ENCODE peak calls at places on chromosomes 6 and 20, in eight cellular contexts. K is nephron progenitor cell; W is T-cell; T is RKO; E is ELR; P is T-helper 2 cell; M is GM04503; X is activated naive CD4-positive, alpha-beta T cell treated with anti-CD3 and anti-CD28 coated beads, Interleukin-2, amount 10 ng/mL, durations not matched to agents 7 days and 5 days. G is an unnamed sample.

GRCh38 chr20:56628873-56629463 is at the start of gene TFAP2C:
- DNase-seq in K (peak; percentile 84), W (no peak), T (peak; percentile 80), E (peak; percentile 94), P (no peak), M (no peak), X (peak; percentile 42), G (no peak)

GRCh38 chr20:44118185-44119034 is 68.6 kb downstream of the JPH2 start:
- DNase-seq in K (no peak), W (no peak), T (no peak), E (no peak), P (no peak), M (no peak), X (no peak), G (no peak)

GRCh38 chr6:52573295-52573694 is 3.6 kb downstream of the TRAM2 start:
- DNase-seq in K (peak; percentile 16), W (no peak), T (no peak), E (peak; percentile 67), P (no peak), M (no peak), X (no peak), G (no peak)

GRCh38 chr20:755931-756330 is 12.4 kb downstream of the SLC52A3 start:
- DNase-seq in K (no peak), W (no peak), T (no peak), E (no peak), P (no peak), M (no peak), X (no peak), G (no peak)

GRCh38 chr20:63415418-63416108 is 54.4 kb upstream of the CHRNA4 start:
- DNase-seq in K (no peak), W (no peak), T (no peak), E (no peak), P (no peak), M (no peak), X (no peak), G (no peak)

GRCh38 chr6:11931296-11932035 is 80.6 kb upstream of the HIVEP1 start:
- DNase-seq in K (no peak), W (no peak), T (no peak), E (no peak), P (no peak), M (no peak), X (no peak), G (no peak)

GRCh38 chr6:41682056-41682477 is 43.8 kb downstream of the MDFI start:
- DNase-seq in K (peak; percentile 94), W (peak; percentile 64), T (peak; percentile 87), E (peak; percentile 91), P (no peak), M (peak; percentile 40), X (peak; percentile 80), G (peak; percentile 44)

GRCh38 chr20:3090565-3090964 is 6.0 kb upstream of the AVP start:
- DNase-seq in K (no peak), W (no peak), T (no peak), E (no peak), P (no peak), M (no peak), X (no peak), G (no peak)

GRCh38 chr6:41689171-41690008 is 46.0 kb downstream of the TFEB start:
- DNase-seq in K (no peak), W (no peak), T (no peak), E (peak; percentile 46), P (no peak), M (no peak), X (no peak), G (no peak)

GRCh38 chr6:148231572-148231971 is 111.1 kb upstream of the SASH1 start:
- DNase-seq in K (no peak), W (no peak), T (no peak), E (peak; percentile 78), P (no peak), M (peak; percentile 72), X (no peak), G (no peak)

GRCh38 chr20:47971321-47971781 is 186.1 kb upstream of the SULF2 start:
- DNase-seq in K (no peak), W (no peak), T (no peak), E (no peak), P (no peak), M (no peak), X (no peak), G (no peak)

GRCh38 chr20:12570371-12570770 is 438.4 kb upstream of the SPTLC3 start:
- DNase-seq in K (peak; percentile 34), W (no peak), T (peak; percentile 70), E (peak; percentile 7), P (no peak), M (no peak), X (no peak), G (no peak)

GRCh38 chr6:33028220-33028849 is 18.9 kb upstream of the HLA-DOA start:
- DNase-seq in K (no peak), W (no peak), T (no peak), E (no peak), P (no peak), M (no peak), X (no peak), G (no peak)

GRCh38 chr6:149001422-149001821 is 254.6 kb downstream of the UST start:
- DNase-seq in K (no peak), W (no peak), T (no peak), E (no peak), P (no peak), M (no peak), X (no peak), G (no peak)

GRCh38 chr6:154605207-154605877 is 94.9 kb upstream of the CNKSR3 start:
- DNase-seq in K (no peak), W (no peak), T (no peak), E (no peak), P (no peak), M (no peak), X (no peak), G (no peak)

GRCh38 chr6:167789358-167789757 is 37.4 kb upstream of the AFDN start:
- DNase-seq in K (no peak), W (no peak), T (no peak), E (no peak), P (no peak), M (no peak), X (no peak), G (no peak)

G was measured in T-helper 9 cell.